ENCODE peak calls at places on chromosomes 3 and 15, in five cellular contexts. T is T-helper 2 cell treated with Interferon-gamma antibody and Interleukin-4, amounts not matched to agents 5 μg/mL and 100 μg/mL, for 36 hours; L is GM04504; A is EL; J is neural crest cell. C is an unnamed sample.

GRCh38 chr3:115858995-115859807 is 235.9 kb downstream of the GAP43 start:
- DNase-seq in T (no peak), L (no peak), A (no peak), J (no peak), C (no peak)

GRCh38 chr3:120162400-120162799 is 68.2 kb upstream of the GSK3B start:
- DNase-seq in T (no peak), L (peak), A (peak), J (no peak), C (no peak)

GRCh38 chr15:63035977-63036376 is 6.6 kb upstream of the TPM1 start:
- DNase-seq in T (no peak), L (no peak), A (no peak), J (no peak), C (no peak)

GRCh38 chr3:15693340-15693739 is 91.8 kb downstream of the BTD start:
- DNase-seq in T (no peak), L (no peak), A (peak), J (no peak), C (no peak)

GRCh38 chr3:178968996-178969700 is 102.5 kb downstream of the ZMAT3 start:
- DNase-seq in T (no peak), L (no peak), A (no peak), J (no peak), C (no peak)

GRCh38 chr3:159634414-159634813 is 354.2 kb upstream of the IL12A start:
- DNase-seq in T (no peak), L (no peak), A (peak), J (no peak), C (no peak)

GRCh38 chr3:45186871-45187270 is 39.2 kb downstream of the TMEM158 start:
- DNase-seq in T (no peak), L (no peak), A (no peak), J (no peak), C (no peak)

GRCh38 chr3:14844386-14845170 is 25.8 kb downstream of the FGD5 start:
- DNase-seq in T (no peak), L (no peak), A (no peak), J (no peak), C (no peak)

GRCh38 chr3:42129014-42129953 is 38.1 kb downstream of the TRAK1 start:
- DNase-seq in T (no peak), L (no peak), A (no peak), J (no peak), C (no peak)

GRCh38 chr3:171874251-171874679 is 31.1 kb downstream of the TMEM212 start:
- DNase-seq in T (no peak), L (peak), A (peak), J (no peak), C (peak)

GRCh38 chr15:55319537-55320325 is 709 bp downstream of the PIGB start:
- DNase-seq in T (no peak), L (peak), A (peak), J (no peak), C (no peak)

GRCh38 chr3:143283432-143284128 is 164.0 kb downstream of the CHST2 start:
- DNase-seq in T (peak), L (no peak), A (no peak), J (no peak), C (no peak)

GRCh38 chr15:36331531-36332275 is 247.7 kb upstream of the CDIN1 start:
- DNase-seq in T (no peak), L (no peak), A (peak), J (no peak), C (no peak)

GRCh38 chr15:65184305-65184943 is 718 bp downstream of the CLPX start:
- DNase-seq in T (peak), L (no peak), A (peak), J (peak), C (no peak)

GRCh38 chr15:92599394-92599970 is 56.1 kb downstream of the FAM174B start:
- DNase-seq in T (no peak), L (no peak), A (no peak), J (no peak), C (no peak)

GRCh38 chr15:34361278-34361677 is 5.7 kb downstream of the LPCAT4 start:
- DNase-seq in T (no peak), L (no peak), A (no peak), J (no peak), C (no peak)

GRCh38 chr3:45931476-45931875 is 11.8 kb upstream of the CXCR6 start:
- DNase-seq in T (no peak), L (no peak), A (no peak), J (no peak), C (no peak)

GRCh38 chr3:184740509-184741258 is 28.8 kb upstream of the MAGEF1 start:
- DNase-seq in T (peak), L (no peak), A (peak), J (no peak), C (no peak)

GRCh38 chr3:37773925-37774324 is 87.8 kb upstream of the CTDSPL start:
- DNase-seq in T (no peak), L (no peak), A (no peak), J (no peak), C (no peak)

GRCh38 chr3:62188547-62189375 is 184.6 kb downstream of the FEZF2 start:
- DNase-seq in T (peak), L (peak), A (peak), J (peak), C (peak)

C was measured in AG04449.